ENCODE peak calls at places on chromosomes 2 and 18, in five cellular contexts. J, R, U, F and I are unnamed samples.

GRCh38 chr2:31739156-31739555 is 158.4 kb upstream of the SRD5A2 start:
- DNase-seq in J (no peak), R (no peak), U (no peak), F (no peak), I (no peak)

GRCh38 chr18:10317864-10318685 is 136.4 kb upstream of the APCDD1 start:
- DNase-seq in J (no peak), R (no peak), U (no peak), F (no peak), I (no peak)

GRCh38 chr2:190088917-190089316 is 26.4 kb upstream of the MSTN start:
- DNase-seq in J (peak; percentile 46), R (peak; percentile 29), U (peak; percentile 73), F (peak; percentile 72), I (no peak)

GRCh38 chr18:57910134-57910533 is 107.0 kb upstream of the ATP8B1 start:
- DNase-seq in J (no peak), R (no peak), U (no peak), F (no peak), I (no peak)

GRCh38 chr2:23015651-23016050 is 369.3 kb upstream of the KLHL29 start:
- DNase-seq in J (no peak), R (no peak), U (no peak), F (no peak), I (peak; percentile 55)

GRCh38 chr18:11761553-11761952 is 72.5 kb downstream of the GNAL start:
- DNase-seq in J (no peak), R (peak; percentile 45), U (peak; percentile 10), F (peak; percentile 8), I (peak; percentile 4)

GRCh38 chr2:234003972-234004617 is 46.4 kb upstream of the SPP2 start:
- DNase-seq in J (no peak), R (no peak), U (no peak), F (peak; percentile 77), I (peak; percentile 34)

GRCh38 chr2:76567478-76567877 is 856.8 kb upstream of the GCFC2 start:
- DNase-seq in J (no peak), R (no peak), U (no peak), F (no peak), I (no peak)

GRCh38 chr2:111975053-111975552 is 76.7 kb downstream of the MERTK start:
- DNase-seq in J (no peak), R (no peak), U (peak; percentile 75), F (peak; percentile 97), I (no peak)

GRCh38 chr2:101253013-101253712 is 477 bp downstream of the CNOT11 start:
- DNase-seq in J (peak; percentile 40), R (peak; percentile 73), U (no peak), F (no peak), I (no peak)

GRCh38 chr2:165646321-165646801 is 147.7 kb downstream of the GALNT3 start:
- DNase-seq in J (no peak), R (no peak), U (no peak), F (no peak), I (no peak)

GRCh38 chr18:54260376-54261072 is 8.8 kb upstream of the POLI start:
- DNase-seq in J (no peak), R (no peak), U (peak; percentile 14), F (no peak), I (no peak)

GRCh38 chr2:10500601-10501361 is 52.7 kb upstream of the ODC1 start:
- DNase-seq in J (no peak), R (no peak), U (no peak), F (no peak), I (no peak)

GRCh38 chr2:138123741-138124140 is 159.5 kb downstream of the HNMT start:
- DNase-seq in J (no peak), R (no peak), U (no peak), F (no peak), I (no peak)

GRCh38 chr18:11147962-11148654 is 1.3 kb downstream of the PIEZO2 start:
- DNase-seq in J (no peak), R (no peak), U (no peak), F (no peak), I (peak; percentile 82)

GRCh38 chr2:28419705-28420270 is 27.1 kb downstream of the FOSL2 start:
- DNase-seq in J (no peak), R (no peak), U (no peak), F (no peak), I (no peak)

GRCh38 chr18:3211236-3211992 is 8.4 kb downstream of the MYOM1 start:
- DNase-seq in J (no peak), R (no peak), U (peak; percentile 69), F (no peak), I (peak; percentile 34)

GRCh38 chr18:23618862-23619387 is 32.6 kb upstream of the NPC1 start:
- DNase-seq in J (no peak), R (no peak), U (peak; percentile 65), F (no peak), I (no peak)

GRCh38 chr2:16321256-16321655 is 344.4 kb downstream of the CYRIA start:
- DNase-seq in J (no peak), R (no peak), U (no peak), F (no peak), I (peak; percentile 70)

GRCh38 chr2:231526341-231527090 is 3.7 kb downstream of the NMUR1 start:
- DNase-seq in J (no peak), R (no peak), U (no peak), F (no peak), I (no peak)

GRCh38 chr2:46956981-46957531 is 41.5 kb upstream of the MCFD2 start:
- DNase-seq in J (no peak), R (no peak), U (no peak), F (no peak), I (no peak)

GRCh38 chr2:29528891-29529520 is 392.4 kb downstream of the ALK start:
- DNase-seq in J (no peak), R (no peak), U (no peak), F (no peak), I (peak; percentile 90)

GRCh38 chr2:27356382-27357181 is at the start of gene GTF3C2:
- DNase-seq in J (peak; percentile 94), R (peak; percentile 87), U (peak; percentile 99), F (peak; percentile 98), I (peak; percentile 99)
- TF ChIP-seq POLR2A in J (peak; percentile 42), R (peak; percentile 88), U (peak; percentile 58), F (no peak), I (no peak)

GRCh38 chr18:21260621-21261020 is 18.6 kb downstream of the GREB1L start:
- DNase-seq in J (no peak), R (no peak), U (no peak), F (no peak), I (no peak)
- H3K4me3 ChIP-seq in J (no peak overlapping the region), R (no peak overlapping the region), U (no peak overlapping the region), F (no peak overlapping the region), I (no peak overlapping the region)

DNA sequence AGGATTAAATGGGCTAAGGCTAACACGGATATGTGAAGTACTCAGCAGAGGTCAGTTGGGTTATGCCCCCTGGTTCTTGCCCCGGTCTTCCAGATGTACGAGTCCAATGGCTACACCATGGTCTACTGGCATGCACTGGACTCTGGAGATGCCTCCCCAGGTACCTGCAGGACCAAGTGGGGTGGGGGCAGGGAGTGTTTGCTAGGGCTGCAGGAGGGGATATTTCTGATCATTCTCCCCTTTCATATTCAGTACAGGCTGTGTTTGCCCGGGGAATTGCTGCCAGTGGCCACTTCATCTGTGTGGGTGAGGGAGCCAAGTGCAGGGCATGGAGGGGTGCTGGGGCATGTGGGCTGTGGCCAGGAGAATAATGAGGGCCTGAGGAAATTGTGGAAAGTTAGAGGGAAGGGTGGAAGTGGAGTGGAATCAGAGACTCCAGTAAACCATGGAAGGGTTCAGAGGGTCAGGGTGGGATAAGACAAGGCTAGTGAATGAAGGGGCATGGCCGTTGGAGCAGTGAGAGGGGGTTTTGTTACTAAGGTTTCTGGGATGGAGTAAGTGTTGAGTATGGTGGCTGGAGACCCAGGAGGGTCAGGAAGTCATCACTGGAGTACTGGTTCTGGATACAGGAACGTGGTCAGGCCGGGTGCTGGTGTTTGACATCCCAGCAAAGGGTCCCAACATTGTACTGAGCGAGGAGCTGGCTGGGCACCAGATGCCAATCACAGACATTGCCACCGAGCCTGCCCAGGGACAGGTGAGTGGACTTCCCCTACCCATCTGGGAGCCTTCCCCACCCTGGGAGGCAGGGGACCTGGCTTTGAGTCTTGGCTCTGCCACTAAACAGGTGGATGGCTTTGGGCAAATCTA is 1.9 kb downstream of the WDR54 start:
- DNase-seq in J (no peak), R (no peak), U (no peak), F (no peak), I (no peak)
- TF ChIP-seq POLR2AphosphoS5 in J (no peak), R (no peak), U (no peak), F (no peak), I (no peak)

GRCh38 chr2:217634871-217635270 is 367.9 kb downstream of the TNS1 start:
- DNase-seq in J (no peak), R (no peak), U (no peak), F (no peak), I (no peak)
- TF ChIP-seq POLR2A in J (no peak), R (no peak), U (no peak), F (no peak), I (no peak)

DNA sequence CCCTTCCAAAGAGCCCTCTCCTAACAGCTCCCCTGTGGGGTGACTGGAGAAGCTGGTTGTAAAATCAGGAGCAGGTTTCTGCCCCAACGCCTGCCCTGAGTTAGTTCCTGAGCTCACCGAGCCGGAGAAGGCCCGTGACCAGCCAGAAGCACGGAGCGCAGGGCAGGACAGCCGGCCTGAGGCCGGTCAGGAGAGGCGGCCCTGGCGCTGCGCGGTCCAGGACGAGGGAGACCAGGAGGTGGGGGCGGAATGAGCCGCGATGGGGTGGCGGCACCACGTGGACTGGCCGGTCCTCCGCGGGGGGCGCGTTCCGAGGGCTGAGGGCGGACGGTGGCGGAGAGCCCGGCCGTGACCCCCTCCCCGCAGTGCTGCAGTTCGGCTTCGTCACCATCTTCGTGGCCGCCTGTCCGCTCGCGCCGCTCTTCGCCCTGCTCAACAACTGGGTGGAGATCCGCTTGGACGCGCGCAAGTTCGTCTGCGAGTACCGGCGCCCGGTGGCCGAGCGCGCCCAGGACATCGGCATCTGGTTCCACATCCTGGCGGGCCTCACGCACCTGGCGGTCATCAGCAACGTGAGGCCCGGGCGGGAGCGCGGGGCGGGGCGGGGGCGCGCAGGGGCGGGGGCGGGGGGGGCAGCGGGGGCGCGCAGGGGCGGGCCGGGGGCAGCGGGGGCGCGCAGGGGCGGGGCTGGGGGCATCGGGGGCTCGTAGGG is 29.0 kb downstream of the ANO7 start:
- DNase-seq in J (peak; percentile 67), R (peak; percentile 88), U (peak; percentile 80), F (no peak), I (no peak)
- H3K4me3 ChIP-seq in J (peak overlapping the region; percentile 28), R (peak overlapping the region; percentile 40), U (peak overlapping the region; percentile 74), F (no peak overlapping the region), I (peak overlapping the region; percentile 55)

GRCh38 chr2:5227062-5227699 is 465.0 kb upstream of the SOX11 start:
- DNase-seq in J (no peak), R (no peak), U (no peak), F (no peak), I (no peak)
- TF ChIP-seq POLR2AphosphoS5 in J (no peak), R (no peak), U (no peak), F (no peak), I (no peak)